ENCODE peak calls at places on chromosome 14, in six cellular contexts. U is endothelial cell of umbilical vein, C is heart left ventricle, X is transverse colon, O is neuronal stem cell, W is IMR-90. P is an unnamed sample.

GRCh38 chr14:86087377-86087776 is 557.4 kb downstream of the FLRT2 start:
- DNase-seq in C (no peak), O (no peak), U (no peak), W (no peak), X (no peak), P (no peak)

GRCh38 chr14:104094709-104095425 is 9.4 kb downstream of the ASPG start:
- DNase-seq in C (peak; percentile 38), U (peak; percentile 46), X (peak; percentile 81), O (peak; percentile 76), W (no peak), P (peak; percentile 23)

GRCh38 chr14:64800000-64800399 is 79.7 kb downstream of the SPTB start:
- DNase-seq in C (peak; percentile 67), X (peak; percentile 23), U (peak; percentile 38), O (no peak), W (peak; percentile 18), P (peak; percentile 46)

GRCh38 chr14:77204457-77204796 is 22.8 kb downstream of the TMEM63C start:
- DNase-seq in O (no peak), W (no peak), X (no peak), U (no peak), C (no peak), P (no peak)

GRCh38 chr14:92041203-92041602 is 1.3 kb upstream of the TRIP11 start:
- DNase-seq in W (no peak), X (no peak), C (no peak), U (no peak), O (no peak), P (no peak)

GRCh38 chr14:63155511-63156189 is 48.6 kb upstream of the RHOJ start:
- DNase-seq in U (peak; percentile 96), W (peak; percentile 68), C (no peak), X (no peak), O (no peak), P (peak; percentile 37)

GRCh38 chr14:74577247-74577947 is 34.6 kb downstream of the LTBP2 start:
- DNase-seq in C (peak; percentile 58), X (no peak), W (peak; percentile 33), O (no peak), U (no peak), P (no peak)

GRCh38 chr14:103362780-103363179 is 22.4 kb upstream of the MARK3 start:
- DNase-seq in C (no peak), U (peak; percentile 19), X (no peak), O (no peak), W (no peak), P (peak; percentile 67)

GRCh38 chr14:73567951-73568885 is 795 bp upstream of the ACOT2 start:
- DNase-seq in O (no peak), C (no peak), W (peak; percentile 41), X (no peak), U (peak; percentile 4), P (peak; percentile 17)

GRCh38 chr14:74541225-74541624 is 47.7 kb downstream of the ISCA2 start:
- DNase-seq in W (no peak), U (no peak), O (no peak), C (no peak), X (no peak), P (no peak)

GRCh38 chr14:24441485-24441884 is 1.1 kb downstream of the SDR39U1 start:
- DNase-seq in W (no peak), C (no peak), U (no peak), X (no peak), O (no peak), P (no peak)

GRCh38 chr14:24441904-24442239 is 704 bp downstream of the SDR39U1 start:
- DNase-seq in C (no peak), O (no peak), U (no peak), X (peak; percentile 35), W (peak; percentile 52), P (peak; percentile 70)

GRCh38 chr14:24443053-24443683 is 592 bp upstream of the SDR39U1 start:
- DNase-seq in X (no peak), C (no peak), U (peak; percentile 34), W (no peak), O (no peak), P (no peak)

GRCh38 chr14:24440606-24441399 is 1.8 kb downstream of the SDR39U1 start:
- DNase-seq in O (no peak), C (no peak), U (no peak), W (no peak), X (no peak), P (no peak)

GRCh38 chr14:24442240-24443052 is at the start of gene SDR39U1:
- DNase-seq in C (peak; percentile 98), W (peak; percentile 99), O (peak; percentile 96), U (peak; percentile 99), X (peak; percentile 98), P (peak; percentile 99)
- H3K4me3 ChIP-seq in C (peak within 1 kb of the TSS; percentile 75), W (peak within 1 kb of the TSS; percentile 54), O (peak within 1 kb of the TSS; percentile 94), U (peak within 1 kb of the TSS; percentile 74), X (peak within 1 kb of the TSS; percentile 60), P (peak within 1 kb of the TSS; percentile 77)

GRCh38 chr14:56896231-56896630 is 86.0 kb upstream of the OTX2 start:
- DNase-seq in U (no peak), C (no peak), X (no peak), W (no peak), O (no peak), P (no peak)

GRCh38 chr14:56895154-56895553 is 84.9 kb upstream of the OTX2 start:
- DNase-seq in W (no peak), X (no peak), U (no peak), C (no peak), O (no peak), P (no peak)

GRCh38 chr14:56902413-56902812 is 92.1 kb upstream of the OTX2 start:
- DNase-seq in X (no peak), C (no peak), U (no peak), O (no peak), W (no peak), P (no peak)

GRCh38 chr14:56903304-56904021 is 93.2 kb upstream of the OTX2 start:
- DNase-seq in W (no peak), X (no peak), U (no peak), C (no peak), O (no peak), P (no peak)

GRCh38 chr14:56899829-56900228 is 89.5 kb upstream of the OTX2 start:
- DNase-seq in U (no peak), X (no peak), O (no peak), W (no peak), C (no peak), P (no peak)
- H3K4me3 ChIP-seq in U (no peak overlapping the region), X (no peak overlapping the region), O (no peak overlapping the region), W (no peak overlapping the region), C (no peak overlapping the region), P (no peak overlapping the region)

GRCh38 chr14:34713122-34713680 is 1.2 kb downstream of the CFL2 start:
- DNase-seq in C (no peak), W (no peak), X (no peak), O (no peak), U (no peak), P (no peak)
- H3K4me3 ChIP-seq in C (peak overlapping the region; percentile 92), W (peak overlapping the region; percentile 77), X (peak overlapping the region; percentile 96), O (peak overlapping the region; percentile 92), U (peak overlapping the region; percentile 60), P (peak overlapping the region; percentile 83)

DNA sequence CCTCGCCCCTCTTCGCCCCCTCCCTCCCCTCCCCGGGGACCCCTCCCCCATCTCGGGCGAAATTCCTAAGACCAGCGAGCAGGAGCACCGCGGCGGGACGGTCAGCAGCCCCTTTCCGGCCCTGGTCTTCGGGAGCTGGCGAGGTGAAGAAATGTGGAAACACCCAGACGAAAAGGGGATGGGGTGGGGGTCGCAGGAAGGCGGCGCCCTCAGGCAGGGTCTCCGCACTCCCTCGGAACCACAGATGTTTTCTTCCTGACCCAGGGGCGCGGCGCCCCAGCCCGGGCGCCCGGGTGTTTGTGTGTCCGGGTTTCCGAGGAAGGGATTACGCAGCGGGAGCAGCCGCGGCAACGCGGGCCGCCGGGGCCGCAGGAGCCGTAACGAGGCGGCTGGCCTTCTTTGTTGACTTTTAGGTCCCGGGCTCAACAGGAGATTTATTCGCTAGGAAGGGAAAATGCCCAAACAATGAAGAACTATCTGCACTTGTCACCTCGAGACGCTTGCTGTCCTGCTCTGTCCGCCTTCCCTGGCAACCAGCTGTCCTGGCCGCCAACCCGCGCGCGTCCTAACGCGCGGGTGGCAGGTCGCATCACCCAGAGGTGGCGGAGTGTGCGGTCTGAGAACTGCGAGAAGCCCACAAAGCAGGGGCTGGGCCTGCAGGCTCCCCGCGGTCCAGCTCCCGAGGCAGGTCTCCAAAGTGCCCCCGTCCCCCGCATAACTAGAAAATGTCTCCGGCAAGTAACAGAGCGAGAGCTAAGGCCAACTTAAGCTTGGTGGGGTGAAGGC is 7.0 kb downstream of the FOXA1 start:
- DNase-seq in U (no peak), C (no peak), O (no peak), W (no peak), X (no peak), P (peak; percentile 26)
- H3K4me3 ChIP-seq in U (no peak overlapping the region), C (no peak overlapping the region), O (peak overlapping the region; percentile 56), W (no peak overlapping the region), X (peak overlapping the region; percentile 66), P (peak overlapping the region; percentile 49)

DNA sequence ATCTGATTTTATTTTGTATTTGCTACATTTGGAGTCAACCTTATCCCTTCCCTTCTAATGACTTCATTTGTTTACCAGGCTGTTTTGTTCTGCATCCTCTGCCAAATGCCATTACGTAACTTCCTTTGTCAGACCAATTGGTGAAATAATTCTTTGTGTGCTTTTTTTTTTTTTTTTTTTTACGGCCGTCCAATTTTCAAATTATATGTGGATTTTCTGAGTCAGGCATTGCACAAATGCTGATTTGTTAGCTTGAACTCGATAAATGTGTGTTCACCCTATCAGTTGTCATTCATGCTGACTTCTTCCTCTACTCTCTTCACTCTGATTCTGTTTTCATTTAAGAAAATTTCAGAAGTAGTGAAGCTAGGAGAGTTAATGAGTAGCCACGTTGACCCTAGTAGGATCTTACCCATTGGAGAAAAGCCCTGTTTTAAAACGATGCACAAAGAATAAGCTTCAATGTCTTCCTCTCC is 386.2 kb downstream of the DIO2 start:
- DNase-seq in U (no peak), C (no peak), O (no peak), W (peak; percentile 52), X (no peak), P (peak; percentile 67)
- H3K4me3 ChIP-seq in U (no peak overlapping the region), C (no peak overlapping the region), O (no peak overlapping the region), W (no peak overlapping the region), X (no peak overlapping the region), P (no peak overlapping the region)

DNA sequence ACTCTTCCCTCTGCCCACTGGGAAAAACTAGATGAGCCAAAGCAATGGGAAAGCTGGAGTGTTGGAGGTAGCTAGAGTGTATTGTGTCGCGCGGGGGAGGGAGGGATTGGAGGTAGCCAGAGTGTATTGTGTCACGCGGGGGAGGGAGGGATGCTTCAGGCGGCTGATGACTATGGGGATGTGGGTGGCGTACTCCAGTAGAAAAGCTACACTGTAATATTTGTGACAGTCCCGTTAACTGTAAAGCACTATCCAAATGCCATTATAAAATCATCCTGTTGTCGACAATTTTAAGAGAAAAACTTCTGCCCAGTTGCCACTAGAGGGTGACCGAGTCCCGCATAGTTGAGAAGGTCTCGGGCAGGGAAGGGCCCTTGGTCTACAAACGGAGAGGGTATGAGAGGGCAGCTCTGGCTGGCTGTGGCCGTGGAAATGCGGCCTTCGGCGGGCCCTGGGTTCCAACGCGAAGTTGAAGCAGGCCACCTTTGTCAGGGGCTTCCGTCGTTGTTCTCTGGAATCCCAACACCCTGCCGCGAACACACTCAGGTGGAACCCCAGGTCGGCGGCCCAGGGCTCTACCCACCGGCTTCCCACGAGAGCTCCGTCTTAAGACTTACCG is 15.1 kb upstream of the PLEK2 start:
- DNase-seq in O (peak; percentile 67), X (peak; percentile 82), U (peak; percentile 67), C (peak; percentile 80), W (peak; percentile 76), P (peak; percentile 70)
- H3K4me3 ChIP-seq in O (no peak overlapping the region), X (no peak overlapping the region), U (no peak overlapping the region), C (no peak overlapping the region), W (no peak overlapping the region), P (no peak overlapping the region)

DNA sequence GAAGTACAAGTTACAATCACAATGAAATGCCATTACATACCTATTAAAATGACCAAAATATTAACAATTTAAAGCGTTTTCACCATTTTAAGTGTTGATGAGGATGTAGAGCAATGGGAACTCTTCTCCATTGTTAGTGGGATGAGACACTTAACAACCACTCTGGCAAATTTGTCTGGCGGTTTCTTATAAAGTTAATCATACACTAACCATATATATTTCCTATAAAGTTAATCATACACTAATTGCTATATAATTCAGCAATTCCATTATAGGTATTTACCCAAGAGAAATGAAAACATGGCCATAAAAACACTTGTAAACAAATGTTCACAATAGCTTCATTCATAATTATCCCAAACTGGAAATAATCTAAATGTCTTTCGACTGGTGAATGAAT is 35.9 kb downstream of the JKAMP start:
- DNase-seq in O (no peak), U (no peak), C (no peak), W (no peak), X (no peak), P (no peak)
- H3K4me3 ChIP-seq in O (no peak overlapping the region), U (no peak overlapping the region), C (no peak overlapping the region), W (no peak overlapping the region), X (no peak overlapping the region), P (no peak overlapping the region)